ENCODE peak calls at places on chromosomes 6 and 20, in five cellular contexts. One of them, this sample, is unnamed.

GRCh38 chr20:18066421-18067333 is 9.0 kb upstream of the OVOL2 start:
- DNase-seq in left ventricle myocardium inferior: no peak
- DNase-seq in pancreas: no peak
- DNase-seq in CD8-positive, alpha-beta T cell: no peak
- DNase-seq in tibial nerve: no peak
- DNase-seq in this sample: no peak

GRCh38 chr6:117907600-117908245 is 659 bp downstream of the SLC35F1 start:
- DNase-seq in left ventricle myocardium inferior: no peak
- DNase-seq in pancreas: peak; percentile 74
- DNase-seq in CD8-positive, alpha-beta T cell: no peak
- DNase-seq in tibial nerve: no peak
- DNase-seq in this sample: no peak

GRCh38 chr6:4849214-4849613 is 73.0 kb downstream of the CDYL start:
- DNase-seq in left ventricle myocardium inferior: no peak
- DNase-seq in pancreas: no peak
- DNase-seq in CD8-positive, alpha-beta T cell: no peak
- DNase-seq in tibial nerve: no peak
- DNase-seq in this sample: no peak

GRCh38 chr6:40720375-40720748 is 133.2 kb upstream of the LRFN2 start:
- DNase-seq in left ventricle myocardium inferior: no peak
- DNase-seq in pancreas: no peak
- DNase-seq in CD8-positive, alpha-beta T cell: no peak
- DNase-seq in tibial nerve: no peak
- DNase-seq in this sample: no peak

GRCh38 chr20:57393321-57394086 is 2.3 kb downstream of the RBM38 start:
- DNase-seq in left ventricle myocardium inferior: no peak
- DNase-seq in pancreas: peak; percentile 30
- DNase-seq in CD8-positive, alpha-beta T cell: peak; percentile 20
- DNase-seq in tibial nerve: no peak
- DNase-seq in this sample: no peak

GRCh38 chr6:121619013-121619412 is 183.6 kb downstream of the GJA1 start:
- DNase-seq in left ventricle myocardium inferior: no peak
- DNase-seq in pancreas: no peak
- DNase-seq in CD8-positive, alpha-beta T cell: no peak
- DNase-seq in tibial nerve: no peak
- DNase-seq in this sample: no peak

GRCh38 chr20:34195355-34195754 is 45.9 kb upstream of the ASIP start:
- DNase-seq in left ventricle myocardium inferior: no peak
- DNase-seq in pancreas: no peak
- DNase-seq in CD8-positive, alpha-beta T cell: no peak
- DNase-seq in tibial nerve: no peak
- DNase-seq in this sample: no peak

GRCh38 chr6:66496659-66497058 is 789.6 kb upstream of the EYS start:
- DNase-seq in left ventricle myocardium inferior: no peak
- DNase-seq in pancreas: no peak
- DNase-seq in CD8-positive, alpha-beta T cell: no peak
- DNase-seq in tibial nerve: no peak
- DNase-seq in this sample: no peak

GRCh38 chr6:45310118-45310788 is 17.9 kb upstream of the RUNX2 start:
- DNase-seq in left ventricle myocardium inferior: no peak
- DNase-seq in pancreas: no peak
- DNase-seq in CD8-positive, alpha-beta T cell: peak; percentile 51
- DNase-seq in tibial nerve: no peak
- DNase-seq in this sample: no peak

GRCh38 chr6:110813813-110814487 is 1.3 kb downstream of the CDK19 start:
- DNase-seq in left ventricle myocardium inferior: no peak
- DNase-seq in pancreas: no peak
- DNase-seq in CD8-positive, alpha-beta T cell: no peak
- DNase-seq in tibial nerve: peak; percentile 16
- DNase-seq in this sample: no peak

GRCh38 chr6:33717857-33718552 is 6.5 kb upstream of the UQCC2 start:
- DNase-seq in left ventricle myocardium inferior: no peak
- DNase-seq in pancreas: no peak
- DNase-seq in CD8-positive, alpha-beta T cell: no peak
- DNase-seq in tibial nerve: no peak
- DNase-seq in this sample: no peak

GRCh38 chr6:97053643-97054411 is 129.3 kb downstream of the KLHL32 start:
- DNase-seq in left ventricle myocardium inferior: no peak
- DNase-seq in pancreas: no peak
- DNase-seq in CD8-positive, alpha-beta T cell: no peak
- DNase-seq in tibial nerve: no peak
- DNase-seq in this sample: no peak

GRCh38 chr6:84255641-84256040 is 28.2 kb upstream of the CEP162 start:
- DNase-seq in left ventricle myocardium inferior: no peak
- DNase-seq in pancreas: no peak
- DNase-seq in CD8-positive, alpha-beta T cell: no peak
- DNase-seq in tibial nerve: no peak
- DNase-seq in this sample: no peak

GRCh38 chr20:58832442-58832841 is 18.3 kb downstream of the GNAS-AS1 start:
- DNase-seq in left ventricle myocardium inferior: no peak
- DNase-seq in pancreas: no peak
- DNase-seq in CD8-positive, alpha-beta T cell: no peak
- DNase-seq in tibial nerve: no peak
- DNase-seq in this sample: no peak

GRCh38 chr20:58825450-58825849 is 25.3 kb downstream of the GNAS-AS1 start:
- DNase-seq in left ventricle myocardium inferior: no peak
- DNase-seq in pancreas: no peak
- DNase-seq in CD8-positive, alpha-beta T cell: no peak
- DNase-seq in tibial nerve: no peak
- DNase-seq in this sample: no peak

GRCh38 chr20:58826271-58826670 is 24.4 kb downstream of the GNAS-AS1 start:
- DNase-seq in left ventricle myocardium inferior: no peak
- DNase-seq in pancreas: no peak
- DNase-seq in CD8-positive, alpha-beta T cell: no peak
- DNase-seq in tibial nerve: no peak
- DNase-seq in this sample: no peak

GRCh38 chr20:58828141-58828540 is 22.6 kb downstream of the GNAS-AS1 start:
- DNase-seq in left ventricle myocardium inferior: no peak
- DNase-seq in pancreas: no peak
- DNase-seq in CD8-positive, alpha-beta T cell: no peak
- DNase-seq in tibial nerve: no peak
- DNase-seq in this sample: no peak

GRCh38 chr20:58829531-58829941 is 21.2 kb downstream of the GNAS-AS1 start:
- DNase-seq in left ventricle myocardium inferior: peak; percentile 53
- DNase-seq in pancreas: no peak
- DNase-seq in CD8-positive, alpha-beta T cell: no peak
- DNase-seq in tibial nerve: no peak
- DNase-seq in this sample: peak; percentile 42
- H3K4me1 ChIP-seq in left ventricle myocardium inferior: peaks cover 4% of the 10 kb centered on the region
- H3K4me1 ChIP-seq in pancreas: no peaks in the 10 kb centered on the region
- H3K4me1 ChIP-seq in CD8-positive, alpha-beta T cell: no peaks in the 10 kb centered on the region
- H3K4me1 ChIP-seq in tibial nerve: no peaks in the 10 kb centered on the region
- H3K4me1 ChIP-seq in this sample: no peaks in the 10 kb centered on the region

DNA sequence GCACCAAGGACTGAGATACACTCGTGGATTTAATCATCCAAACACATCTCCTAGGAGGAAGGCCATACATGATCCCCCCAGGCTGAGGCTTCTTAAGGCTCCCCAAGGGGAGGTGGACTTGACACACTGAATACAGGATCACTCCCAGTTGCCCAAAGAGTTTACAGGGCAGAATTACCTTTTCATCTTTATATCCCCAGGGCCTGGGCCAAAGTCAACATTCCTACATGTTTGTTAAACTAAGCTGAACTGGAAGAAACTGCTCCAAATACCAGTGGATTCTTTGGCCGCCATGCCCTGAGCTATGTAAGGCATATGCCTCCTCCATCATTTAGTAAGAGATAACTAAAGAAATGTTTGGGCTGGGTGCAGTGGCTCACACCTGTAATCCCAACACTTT is 22.2 kb upstream of the SERPINB1 start:
- DNase-seq in left ventricle myocardium inferior: no peak
- DNase-seq in pancreas: no peak
- DNase-seq in CD8-positive, alpha-beta T cell: no peak
- DNase-seq in tibial nerve: no peak
- DNase-seq in this sample: no peak
- H3K4me3 ChIP-seq in left ventricle myocardium inferior: no peak overlapping the region
- H3K4me3 ChIP-seq in pancreas: no peak overlapping the region
- H3K4me3 ChIP-seq in CD8-positive, alpha-beta T cell: no peak overlapping the region
- H3K4me3 ChIP-seq in tibial nerve: no peak overlapping the region
- H3K4me3 ChIP-seq in this sample: no peak overlapping the region

DNA sequence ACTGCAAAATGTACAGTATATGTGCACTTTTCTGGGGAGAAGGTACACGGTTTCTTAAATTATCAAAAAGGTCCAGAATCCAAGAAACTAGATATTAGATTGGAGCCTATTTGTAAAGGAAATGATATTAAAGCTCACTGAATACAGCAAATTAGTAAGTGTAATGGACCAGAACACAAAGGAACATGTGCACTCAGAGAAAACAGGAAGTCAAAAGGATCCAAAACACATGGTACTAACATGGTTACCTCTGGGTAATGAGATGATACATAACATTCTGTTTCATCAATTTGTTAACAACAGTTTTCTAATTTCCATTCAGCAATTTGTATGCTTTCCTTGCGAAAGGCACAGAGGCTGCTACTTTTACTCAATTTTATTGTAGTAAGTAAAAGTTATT is 18.7 kb downstream of the ZNF322 start:
- DNase-seq in left ventricle myocardium inferior: no peak
- DNase-seq in pancreas: no peak
- DNase-seq in CD8-positive, alpha-beta T cell: no peak
- DNase-seq in tibial nerve: no peak
- DNase-seq in this sample: no peak
- H3K9me3 ChIP-seq in left ventricle myocardium inferior: peaks cover 30% of the 10 kb centered on the region
- H3K9me3 ChIP-seq in pancreas: no peaks in the 10 kb centered on the region
- H3K9me3 ChIP-seq in CD8-positive, alpha-beta T cell: peaks cover 8% of the 10 kb centered on the region
- H3K9me3 ChIP-seq in tibial nerve: peaks cover 25% of the 10 kb centered on the region
- H3K9me3 ChIP-seq in this sample: no peaks in the 10 kb centered on the region

GRCh38 chr6:16337280-16337975 is 99.0 kb downstream of the GMPR start:
- DNase-seq in left ventricle myocardium inferior: peak; percentile 97
- DNase-seq in pancreas: peak; percentile 81
- DNase-seq in CD8-positive, alpha-beta T cell: no peak
- DNase-seq in tibial nerve: peak; percentile 95
- DNase-seq in this sample: peak; percentile 98
- H3K4me1 ChIP-seq in left ventricle myocardium inferior: peaks cover 76% of the 10 kb centered on the region
- H3K4me1 ChIP-seq in pancreas: no peaks in the 10 kb centered on the region
- H3K4me1 ChIP-seq in CD8-positive, alpha-beta T cell: no peaks in the 10 kb centered on the region
- H3K4me1 ChIP-seq in tibial nerve: no peaks in the 10 kb centered on the region
- H3K4me1 ChIP-seq in this sample: peaks cover 53% of the 10 kb centered on the region

DNA sequence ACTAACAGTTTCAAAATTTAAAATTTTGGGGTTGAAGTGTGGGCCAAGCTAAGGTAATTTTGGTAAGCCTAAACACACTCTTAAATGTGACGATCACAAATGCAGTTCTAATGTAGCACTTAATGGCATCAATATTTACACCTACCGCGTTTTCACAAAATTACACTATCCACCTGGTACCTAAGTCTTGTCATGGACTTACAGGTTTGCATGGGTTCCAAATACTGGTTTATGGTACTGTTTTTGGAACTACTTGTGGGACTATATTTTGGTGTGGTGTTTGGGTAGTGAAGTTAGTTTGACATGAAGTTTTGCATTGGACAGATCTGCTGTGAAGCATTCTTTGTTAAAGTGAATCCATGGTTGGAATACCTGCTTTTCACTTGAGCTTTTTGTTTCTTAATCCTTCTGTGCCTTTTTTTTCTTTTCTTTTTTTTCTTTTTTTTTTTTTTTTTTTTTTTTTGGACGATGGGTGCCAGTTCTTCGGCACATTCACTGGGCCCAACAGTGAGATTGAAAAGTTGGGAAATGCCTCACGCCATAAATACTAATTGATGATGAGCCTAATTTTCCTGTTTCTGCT is 6.5 kb downstream of the SRSF3 start:
- DNase-seq in left ventricle myocardium inferior: no peak
- DNase-seq in pancreas: no peak
- DNase-seq in CD8-positive, alpha-beta T cell: no peak
- DNase-seq in tibial nerve: no peak
- DNase-seq in this sample: no peak
- H3K4me3 ChIP-seq in left ventricle myocardium inferior: peak overlapping the region; percentile 79
- H3K4me3 ChIP-seq in pancreas: no peak overlapping the region
- H3K4me3 ChIP-seq in CD8-positive, alpha-beta T cell: peak overlapping the region; percentile 40
- H3K4me3 ChIP-seq in tibial nerve: no peak overlapping the region
- H3K4me3 ChIP-seq in this sample: no peak overlapping the region

DNA sequence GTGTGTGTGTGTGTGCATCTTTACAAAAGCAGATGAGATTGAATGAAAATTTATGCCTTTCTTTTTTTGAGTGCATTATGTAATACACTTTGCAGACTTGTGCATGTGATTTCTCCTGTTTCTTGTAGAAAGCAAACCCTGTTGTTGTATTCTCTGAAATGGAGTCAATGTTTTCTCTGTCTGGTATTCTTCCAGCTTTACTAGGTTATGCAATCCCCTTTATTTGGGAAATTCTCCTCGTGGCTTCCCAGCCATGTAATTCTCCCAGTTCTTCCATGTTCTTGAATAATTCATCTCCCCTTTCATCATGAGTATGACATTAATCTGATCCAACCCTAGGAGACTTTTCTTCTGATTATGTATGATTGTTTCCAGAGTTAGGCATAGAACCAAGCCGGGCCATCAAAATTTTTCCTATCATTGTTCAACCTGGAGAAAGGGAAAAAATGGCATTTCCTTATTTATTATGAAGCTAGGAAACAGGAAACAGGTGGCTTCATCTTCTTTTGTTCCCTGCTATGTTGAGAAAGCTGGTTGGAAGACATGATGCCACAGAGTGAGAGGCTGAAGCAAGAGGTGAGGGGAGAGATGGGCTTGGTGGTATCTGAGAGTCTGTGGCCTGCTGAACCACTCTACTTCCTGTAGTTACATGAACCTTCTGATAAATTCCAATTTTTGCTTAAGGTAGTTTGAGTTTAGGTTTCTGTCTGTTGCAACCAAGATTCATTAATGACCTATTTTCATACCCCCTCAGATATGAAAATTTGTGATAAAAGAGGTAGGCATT is 68.8 kb downstream of the PRL start:
- DNase-seq in left ventricle myocardium inferior: no peak
- DNase-seq in pancreas: no peak
- DNase-seq in CD8-positive, alpha-beta T cell: no peak
- DNase-seq in tibial nerve: no peak
- DNase-seq in this sample: no peak
- H3K9me3 ChIP-seq in left ventricle myocardium inferior: no peaks in the 10 kb centered on the region
- H3K9me3 ChIP-seq in pancreas: no peaks in the 10 kb centered on the region
- H3K9me3 ChIP-seq in CD8-positive, alpha-beta T cell: no peaks in the 10 kb centered on the region
- H3K9me3 ChIP-seq in tibial nerve: no peaks in the 10 kb centered on the region
- H3K9me3 ChIP-seq in this sample: no peaks in the 10 kb centered on the region

DNA sequence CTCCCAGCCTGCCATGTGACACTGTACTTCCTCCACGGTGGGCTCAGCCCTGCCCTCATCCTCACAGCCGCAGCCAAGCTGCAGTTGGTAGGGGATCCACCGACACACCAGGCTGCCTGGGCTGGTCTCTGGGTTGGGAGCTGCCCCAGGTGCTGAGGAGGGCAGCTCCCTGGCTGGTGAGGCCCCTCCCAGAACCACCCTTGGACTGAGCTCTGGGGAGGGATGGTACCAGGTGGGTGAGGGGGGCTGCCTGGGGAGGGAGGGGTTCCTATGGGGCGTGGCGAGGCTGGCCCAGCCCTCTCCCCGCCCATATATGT is 183 bp upstream of the TNFRSF6B start:
- DNase-seq in left ventricle myocardium inferior: no peak
- DNase-seq in pancreas: peak; percentile 56
- DNase-seq in CD8-positive, alpha-beta T cell: peak; percentile 35
- DNase-seq in tibial nerve: no peak
- DNase-seq in this sample: peak; percentile 12
- H3K4me1 ChIP-seq in left ventricle myocardium inferior: peaks cover 69% of the 10 kb centered on the region
- H3K4me1 ChIP-seq in pancreas: no peaks in the 10 kb centered on the region
- H3K4me1 ChIP-seq in CD8-positive, alpha-beta T cell: peaks cover 31% of the 10 kb centered on the region
- H3K4me1 ChIP-seq in tibial nerve: no peaks in the 10 kb centered on the region
- H3K4me1 ChIP-seq in this sample: peaks cover 52% of the 10 kb centered on the region

GRCh38 chr6:22146581-22147468 is 150.0 kb downstream of the PRL start:
- DNase-seq in left ventricle myocardium inferior: no peak
- DNase-seq in pancreas: peak; percentile 56
- DNase-seq in CD8-positive, alpha-beta T cell: peak; percentile 7
- DNase-seq in tibial nerve: no peak
- DNase-seq in this sample: peak; percentile 14
- H3K4me3 ChIP-seq in left ventricle myocardium inferior: peak overlapping the region; percentile 55
- H3K4me3 ChIP-seq in pancreas: no peak overlapping the region
- H3K4me3 ChIP-seq in CD8-positive, alpha-beta T cell: peak overlapping the region; percentile 57
- H3K4me3 ChIP-seq in tibial nerve: no peak overlapping the region
- H3K4me3 ChIP-seq in this sample: peak overlapping the region; percentile 30

This sample was measured in heart right ventricle.